ENCODE peak calls at places on chromosomes 16 and 17, in four cellular contexts. G is iris pigment epithelial cell; I is AG04450; C is activated CD4-positive, CD25-positive, alpha-beta regulatory T cell. X is an unnamed sample.

GRCh38 chr17:81612172-81612571 is 24.7 kb downstream of the NPLOC4 start:
- DNase-seq in G (no peak), C (no peak), I (no peak), X (no peak)

GRCh38 chr16:31093132-31093703 is 1.4 kb downstream of the VKORC1 start:
- DNase-seq in G (peak), I (no peak), C (no peak), X (no peak)

GRCh38 chr17:43314582-43314981 is 80.8 kb upstream of the RNU2-1 start:
- DNase-seq in C (no peak), I (no peak), G (no peak), X (no peak)

GRCh38 chr16:66228791-66229190 is 137.7 kb upstream of the CDH5 start:
- DNase-seq in G (peak), I (peak), C (no peak), X (no peak)

GRCh38 chr16:588639-588888 is 1.3 kb upstream of the RAB40C start:
- DNase-seq in G (peak), C (peak), I (peak), X (peak)

GRCh38 chr17:46903762-46904672 is 18.9 kb upstream of the GOSR2 start:
- DNase-seq in C (no peak), G (no peak), I (no peak), X (no peak)

GRCh38 chr16:24996301-24996700 is 18.9 kb downstream of the ARHGAP17 start:
- DNase-seq in C (no peak), G (no peak), I (no peak), X (no peak)

GRCh38 chr17:41446806-41447205 is 6.0 kb upstream of the KRT38 start:
- DNase-seq in I (no peak), C (no peak), G (peak), X (peak)

GRCh38 chr17:45098869-45099616 is 33.3 kb downstream of the PLCD3 start:
- DNase-seq in G (peak), I (peak), C (peak), X (no peak)

GRCh38 chr17:70317416-70317815 is 148.1 kb downstream of the KCNJ2 start:
- DNase-seq in I (no peak), G (no peak), C (no peak), X (no peak)

GRCh38 chr16:82761858-82762257 is 135.1 kb downstream of the CDH13 start:
- DNase-seq in I (peak), G (peak), C (no peak), X (peak)

GRCh38 chr16:49588729-49589384 is 215.3 kb downstream of the C16orf78 start:
- DNase-seq in I (no peak), C (no peak), G (peak), X (no peak)

GRCh38 chr16:64121473-64121872 is 1000.4 kb downstream of the CDH11 start:
- DNase-seq in G (peak), I (peak), C (no peak), X (no peak)

GRCh38 chr17:11264183-11264871 is 23.3 kb downstream of the SHISA6 start:
- DNase-seq in I (no peak), G (peak), C (no peak), X (no peak)

GRCh38 chr17:17672453-17673368 is 8.5 kb upstream of the RAI1 start:
- DNase-seq in I (no peak), G (no peak), C (no peak), X (no peak)

GRCh38 chr17:11981862-11982261 is 15.4 kb downstream of the ZNF18 start:
- DNase-seq in C (no peak), I (no peak), G (no peak), X (no peak)

GRCh38 chr16:1794221-1794871 is 841 bp upstream of the IGFALS start:
- DNase-seq in G (no peak), C (no peak), I (no peak), X (no peak)

GRCh38 chr16:25264599-25264998 is 7.0 kb upstream of the ZKSCAN2 start:
- DNase-seq in C (no peak), I (no peak), G (peak), X (no peak)

GRCh38 chr16:1786242-1787055 is 3.7 kb downstream of the NUBP2 start:
- DNase-seq in C (no peak), I (no peak), G (no peak), X (no peak)

GRCh38 chr16:66370786-66371684 is 4.5 kb downstream of the CDH5 start:
- DNase-seq in C (no peak), G (no peak), I (no peak), X (no peak)

GRCh38 chr17:56604691-56605090 is 11.2 kb downstream of the NOG start:
- DNase-seq in C (no peak), I (no peak), G (no peak), X (no peak)

GRCh38 chr16:17261197-17261858 is 209.4 kb downstream of the XYLT1 start:
- DNase-seq in C (no peak), I (no peak), G (no peak), X (no peak)

GRCh38 chr17:52136173-52136572 is 22.3 kb downstream of the CA10 start:
- DNase-seq in C (no peak), G (no peak), I (no peak), X (no peak)

GRCh38 chr17:83064021-83064731 is 15.2 kb upstream of the METRNL start:
- DNase-seq in I (no peak), C (no peak), G (no peak), X (no peak)

GRCh38 chr16:31202402-31203385 is at the start of gene PYCARD:
- DNase-seq in G (peak), C (no peak), I (no peak), X (no peak)

GRCh38 chr16:84985079-84986065 is 26.0 kb downstream of the ZDHHC7 start:
- DNase-seq in I (peak), G (peak), C (no peak), X (no peak)

GRCh38 chr16:720507-720989 is 398 bp upstream of the ANTKMT start:
- DNase-seq in C (no peak), I (no peak), G (peak), X (no peak)

GRCh38 chr16:87956771-87957279 is 5.6 kb downstream of the BANP start:
- DNase-seq in G (peak), I (no peak), C (no peak), X (peak)

GRCh38 chr17:17061516-17061915 is 19.3 kb downstream of the MPRIP start:
- DNase-seq in G (no peak), C (no peak), I (no peak), X (no peak)

GRCh38 chr17:16491703-16492612 is at the start of gene LRRC75A:
- DNase-seq in G (peak), I (no peak), C (peak), X (no peak)

GRCh38 chr17:37642706-37643105 is 540 bp downstream of the DDX52 start:
- DNase-seq in C (no peak), I (no peak), G (peak), X (no peak)

GRCh38 chr16:58678269-58678668 is 6.3 kb downstream of the SLC38A7 start:
- DNase-seq in G (no peak), C (no peak), I (no peak), X (no peak)

GRCh38 chr16:17362191-17362590 is 108.6 kb downstream of the XYLT1 start:
- DNase-seq in C (no peak), G (no peak), I (no peak), X (no peak)

GRCh38 chr17:70871180-70871818 is 702.0 kb downstream of the KCNJ2 start:
- DNase-seq in C (no peak), G (no peak), I (no peak), X (no peak)

GRCh38 chr17:47278561-47278960 is 24.9 kb downstream of the ITGB3 start:
- DNase-seq in C (no peak), G (no peak), I (no peak), X (no peak)

GRCh38 chr16:77035361-77035760 is 155.6 kb upstream of the MON1B start:
- DNase-seq in G (no peak), C (no peak), I (no peak), X (no peak)

GRCh38 chr17:61495161-61495857 is 43.1 kb downstream of the TBX4 start:
- DNase-seq in C (no peak), I (no peak), G (peak), X (no peak)